ENCODE peak calls at places on chromosomes 6 and 20, in six cellular contexts. One of them, this sample, is unnamed.
A peak's percentile ranks its signal among the peaks of the same experiment; 100 is the strongest.

GRCh38 chr6:170152989-170153388 is 137.9 kb downstream of the DLL1 start:
- DNase-seq in NCI-H748 treated with DMSO at 0.1 percent for 48 hours: peak; percentile 58
- DNase-seq in GM04504: no peak
- DNase-seq in BJ: no peak
- DNase-seq in NCI-H1092 treated with DMSO at 0.1 percent for 48 hours: peak; percentile 96
- DNase-seq in nephron progenitor cell: no peak
- DNase-seq in this sample: no peak

GRCh38 chr20:38473353-38473795 is 731 bp downstream of the RALGAPB start:
- DNase-seq in NCI-H1092 treated with DMSO at 0.1 percent for 48 hours: no peak
- DNase-seq in nephron progenitor cell: no peak
- DNase-seq in NCI-H748 treated with DMSO at 0.1 percent for 48 hours: peak; percentile 2
- DNase-seq in BJ: no peak
- DNase-seq in GM04504: peak; percentile 9
- DNase-seq in this sample: no peak

GRCh38 chr6:139027620-139028182 is 844 bp upstream of the ABRACL start:
- DNase-seq in NCI-H748 treated with DMSO at 0.1 percent for 48 hours: peak; percentile 88
- DNase-seq in BJ: no peak
- DNase-seq in GM04504: no peak
- DNase-seq in NCI-H1092 treated with DMSO at 0.1 percent for 48 hours: peak; percentile 41
- DNase-seq in nephron progenitor cell: peak; percentile 5
- DNase-seq in this sample: peak; percentile 52

GRCh38 chr6:127457444-127458064 is 1.6 kb downstream of the KIAA0408 start:
- DNase-seq in BJ: peak; percentile 42
- DNase-seq in NCI-H1092 treated with DMSO at 0.1 percent for 48 hours: no peak
- DNase-seq in nephron progenitor cell: no peak
- DNase-seq in NCI-H748 treated with DMSO at 0.1 percent for 48 hours: no peak
- DNase-seq in GM04504: peak; percentile 42
- DNase-seq in this sample: no peak

GRCh38 chr6:3523966-3524365 is 67.1 kb upstream of the SLC22A23 start:
- DNase-seq in GM04504: no peak
- DNase-seq in NCI-H748 treated with DMSO at 0.1 percent for 48 hours: no peak
- DNase-seq in NCI-H1092 treated with DMSO at 0.1 percent for 48 hours: no peak
- DNase-seq in nephron progenitor cell: no peak
- DNase-seq in BJ: no peak
- DNase-seq in this sample: no peak

GRCh38 chr20:57558614-57559285 is 2.2 kb upstream of the PCK1 start:
- DNase-seq in nephron progenitor cell: no peak
- DNase-seq in GM04504: no peak
- DNase-seq in BJ: no peak
- DNase-seq in NCI-H1092 treated with DMSO at 0.1 percent for 48 hours: no peak
- DNase-seq in NCI-H748 treated with DMSO at 0.1 percent for 48 hours: no peak
- DNase-seq in this sample: no peak

GRCh38 chr20:17619351-17620093 is 49.6 kb downstream of the DSTN start:
- DNase-seq in NCI-H748 treated with DMSO at 0.1 percent for 48 hours: no peak
- DNase-seq in NCI-H1092 treated with DMSO at 0.1 percent for 48 hours: no peak
- DNase-seq in nephron progenitor cell: peak; percentile 1
- DNase-seq in GM04504: no peak
- DNase-seq in BJ: no peak
- DNase-seq in this sample: no peak

GRCh38 chr6:142902636-142903053 is 42.3 kb downstream of the HIVEP2 start:
- DNase-seq in GM04504: peak; percentile 96
- DNase-seq in nephron progenitor cell: no peak
- DNase-seq in NCI-H1092 treated with DMSO at 0.1 percent for 48 hours: no peak
- DNase-seq in BJ: peak; percentile 93
- DNase-seq in NCI-H748 treated with DMSO at 0.1 percent for 48 hours: no peak
- DNase-seq in this sample: no peak

GRCh38 chr6:53483423-53484353 is 61.2 kb downstream of the GCLC start:
- DNase-seq in nephron progenitor cell: no peak
- DNase-seq in NCI-H748 treated with DMSO at 0.1 percent for 48 hours: no peak
- DNase-seq in BJ: no peak
- DNase-seq in NCI-H1092 treated with DMSO at 0.1 percent for 48 hours: no peak
- DNase-seq in GM04504: no peak
- DNase-seq in this sample: no peak

GRCh38 chr20:50980071-50980681 is 21.6 kb downstream of the MOCS3 start:
- DNase-seq in NCI-H1092 treated with DMSO at 0.1 percent for 48 hours: no peak
- DNase-seq in NCI-H748 treated with DMSO at 0.1 percent for 48 hours: no peak
- DNase-seq in BJ: peak; percentile 99
- DNase-seq in nephron progenitor cell: no peak
- DNase-seq in GM04504: peak; percentile 97
- DNase-seq in this sample: no peak

This sample was measured in NCI-H2227 treated with DMSO at 0.1 percent for 48 hours.